ENCODE peak calls at places on chromosomes 12 and 14, in four cellular contexts. One of them, this sample, is unnamed.

GRCh38 chr14:54347044-54347443 is 49.8 kb upstream of the CDKN3 start:
- DNase-seq in fibroblast of lung: no peak
- DNase-seq in right lobe of liver: no peak
- DNase-seq in heart right ventricle: no peak
- DNase-seq in this sample: no peak

GRCh38 chr12:54463484-54463883 is 9.9 kb downstream of the GTSF1 start:
- DNase-seq in fibroblast of lung: peak; percentile 11
- DNase-seq in right lobe of liver: no peak
- DNase-seq in heart right ventricle: no peak
- DNase-seq in this sample: no peak

GRCh38 chr14:22163051-22163450 is 426.0 kb downstream of the DAD1 start:
- DNase-seq in fibroblast of lung: peak; percentile 42
- DNase-seq in right lobe of liver: no peak
- DNase-seq in heart right ventricle: no peak
- DNase-seq in this sample: no peak

GRCh38 chr12:80472912-80473500 is 29.0 kb downstream of the PTPRQ start:
- DNase-seq in fibroblast of lung: peak; percentile 90
- DNase-seq in right lobe of liver: no peak
- DNase-seq in heart right ventricle: no peak
- DNase-seq in this sample: no peak

GRCh38 chr14:74936151-74936550 is 13.1 kb upstream of the RPS6KL1 start:
- DNase-seq in fibroblast of lung: no peak
- DNase-seq in right lobe of liver: no peak
- DNase-seq in heart right ventricle: no peak
- DNase-seq in this sample: no peak

GRCh38 chr12:8629486-8630033 is 16.9 kb upstream of the AICDA start:
- DNase-seq in fibroblast of lung: no peak
- DNase-seq in right lobe of liver: no peak
- DNase-seq in heart right ventricle: no peak
- DNase-seq in this sample: no peak

GRCh38 chr12:83802011-83802410 is 1110.6 kb downstream of the SLC6A15 start:
- DNase-seq in fibroblast of lung: no peak
- DNase-seq in right lobe of liver: no peak
- DNase-seq in heart right ventricle: no peak
- DNase-seq in this sample: no peak

GRCh38 chr14:102893452-102893851 is 29.0 kb upstream of the AMN start:
- DNase-seq in fibroblast of lung: peak; percentile 97
- DNase-seq in right lobe of liver: peak; percentile 92
- DNase-seq in heart right ventricle: peak; percentile 44
- DNase-seq in this sample: no peak

GRCh38 chr12:53952871-53953734 is 1.6 kb upstream of the HOXC12 start:
- DNase-seq in fibroblast of lung: no peak
- DNase-seq in right lobe of liver: no peak
- DNase-seq in heart right ventricle: no peak
- DNase-seq in this sample: no peak

GRCh38 chr14:68522510-68523325 is 270.1 kb downstream of the ZFP36L1 start:
- DNase-seq in fibroblast of lung: peak; percentile 50
- DNase-seq in right lobe of liver: peak; percentile 66
- DNase-seq in heart right ventricle: no peak
- DNase-seq in this sample: no peak

GRCh38 chr12:64826234-64826633 is 1.8 kb downstream of the TBC1D30 start:
- DNase-seq in fibroblast of lung: peak; percentile 60
- DNase-seq in right lobe of liver: peak; percentile 43
- DNase-seq in heart right ventricle: peak; percentile 53
- DNase-seq in this sample: no peak

GRCh38 chr14:23145794-23146422 is 26.9 kb upstream of the CEBPE start:
- DNase-seq in fibroblast of lung: peak; percentile 38
- DNase-seq in right lobe of liver: no peak
- DNase-seq in heart right ventricle: no peak
- DNase-seq in this sample: no peak

GRCh38 chr12:131942671-131943070 is 7.1 kb upstream of the EP400 start:
- DNase-seq in fibroblast of lung: no peak
- DNase-seq in right lobe of liver: no peak
- DNase-seq in heart right ventricle: no peak
- DNase-seq in this sample: no peak

GRCh38 chr12:66044731-66045130 is 85.8 kb downstream of the LLPH start:
- DNase-seq in fibroblast of lung: peak; percentile 52
- DNase-seq in right lobe of liver: no peak
- DNase-seq in heart right ventricle: no peak
- DNase-seq in this sample: no peak

GRCh38 chr14:91398192-91398591 is 19.4 kb downstream of the CCDC88C start:
- DNase-seq in fibroblast of lung: no peak
- DNase-seq in right lobe of liver: no peak
- DNase-seq in heart right ventricle: no peak
- DNase-seq in this sample: no peak
- H3K4me1 ChIP-seq in fibroblast of lung: no peaks in the 10 kb centered on the region
- H3K4me1 ChIP-seq in right lobe of liver: peaks cover 6% of the 10 kb centered on the region
- H3K4me1 ChIP-seq in heart right ventricle: peaks cover 3% of the 10 kb centered on the region
- H3K4me1 ChIP-seq in this sample: no peaks in the 10 kb centered on the region

GRCh38 chr14:105317546-105317945 is 3.0 kb downstream of the PACS2 start:
- DNase-seq in fibroblast of lung: peak; percentile 33
- DNase-seq in right lobe of liver: no peak
- DNase-seq in heart right ventricle: no peak
- DNase-seq in this sample: no peak
- TF ChIP-seq CTCF in fibroblast of lung: peak; percentile 14
- TF ChIP-seq CTCF in right lobe of liver: no peak
- TF ChIP-seq CTCF in heart right ventricle: no peak
- TF ChIP-seq CTCF in this sample: no peak

DNA sequence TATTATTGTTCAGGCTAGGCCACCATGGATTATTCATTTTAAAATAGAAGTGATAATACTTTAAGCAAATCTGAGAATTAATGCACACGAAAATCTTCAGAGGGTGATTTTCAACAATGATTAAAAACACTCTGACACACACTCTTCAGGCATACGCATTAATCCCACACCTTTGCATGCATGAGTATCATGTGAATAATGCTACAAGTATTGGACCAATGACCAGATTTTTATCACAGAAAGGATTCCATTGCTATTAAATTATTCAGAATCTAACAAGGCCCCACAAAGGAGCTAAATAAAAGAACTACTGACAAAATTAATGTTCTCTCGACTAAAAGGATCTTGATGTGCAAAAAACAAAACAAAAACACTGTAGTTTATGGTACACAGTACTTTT is 11.1 kb downstream of the EPS8 start:
- DNase-seq in fibroblast of lung: no peak
- DNase-seq in right lobe of liver: no peak
- DNase-seq in heart right ventricle: no peak
- DNase-seq in this sample: no peak
- H3K4me1 ChIP-seq in fibroblast of lung: peaks cover 19% of the 10 kb centered on the region
- H3K4me1 ChIP-seq in right lobe of liver: peaks cover 7% of the 10 kb centered on the region
- H3K4me1 ChIP-seq in heart right ventricle: no peaks in the 10 kb centered on the region
- H3K4me1 ChIP-seq in this sample: no peaks in the 10 kb centered on the region

DNA sequence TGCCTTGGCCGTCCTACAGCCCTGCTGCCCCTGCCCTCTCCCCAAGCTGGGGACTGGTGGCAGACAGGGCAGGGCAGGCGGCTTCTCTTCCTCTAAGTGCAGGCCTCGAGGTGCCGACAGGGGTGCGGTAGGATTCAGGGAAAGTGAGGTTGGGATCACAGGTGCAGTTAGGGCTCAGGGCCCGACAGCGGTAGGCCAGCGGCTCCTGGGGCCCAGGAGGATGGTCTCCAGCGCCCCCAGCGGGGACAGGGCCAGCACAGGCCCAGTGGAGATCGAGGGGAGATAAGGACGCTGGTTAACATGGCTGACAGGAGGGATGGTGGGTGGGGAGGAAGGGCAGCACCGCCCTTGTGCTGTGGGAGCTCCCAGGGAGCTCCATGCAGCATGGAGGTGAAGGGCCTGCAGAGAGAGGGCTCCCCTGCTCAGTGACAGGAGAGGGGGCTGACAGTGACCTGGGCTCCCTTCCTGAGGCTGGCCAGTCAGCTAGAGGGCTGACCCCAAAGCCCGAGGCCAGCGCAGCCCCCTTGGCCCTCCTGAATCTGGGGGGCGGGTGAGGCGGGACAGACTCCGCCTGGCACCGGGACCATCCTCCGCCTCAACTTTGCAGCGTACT is 860 bp upstream of the CRIP1 start:
- DNase-seq in fibroblast of lung: no peak
- DNase-seq in right lobe of liver: no peak
- DNase-seq in heart right ventricle: peak; percentile 58
- DNase-seq in this sample: no peak
- TF ChIP-seq CTCF in fibroblast of lung: peak; percentile 32
- TF ChIP-seq CTCF in right lobe of liver: peak; percentile 18
- TF ChIP-seq CTCF in heart right ventricle: peak; percentile 41
- TF ChIP-seq CTCF in this sample: peak; percentile 30

DNA sequence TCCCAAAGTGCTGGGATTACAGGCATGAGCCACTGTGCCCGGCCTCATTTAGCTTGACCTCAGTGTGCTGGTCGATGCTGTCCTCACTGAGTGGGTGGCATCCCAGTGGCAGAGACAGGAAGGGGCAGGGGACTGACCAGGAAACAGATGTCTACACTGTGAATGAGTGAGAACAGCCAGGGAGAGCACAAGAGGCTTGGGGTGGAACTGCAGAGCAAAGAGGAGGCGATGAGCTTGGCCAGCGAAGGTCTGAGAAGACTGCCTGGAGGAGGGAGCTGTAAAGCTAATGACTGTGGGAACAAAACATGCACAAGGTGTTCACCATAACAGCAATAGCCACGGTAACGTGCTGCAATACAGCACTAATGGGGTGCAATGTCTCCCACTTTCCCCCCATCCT is 57.2 kb upstream of the BEGAIN start:
- DNase-seq in fibroblast of lung: no peak
- DNase-seq in right lobe of liver: no peak
- DNase-seq in heart right ventricle: no peak
- DNase-seq in this sample: no peak
- H3K4me1 ChIP-seq in fibroblast of lung: peaks cover 3% of the 10 kb centered on the region
- H3K4me1 ChIP-seq in right lobe of liver: peaks cover 33% of the 10 kb centered on the region
- H3K4me1 ChIP-seq in heart right ventricle: no peaks in the 10 kb centered on the region
- H3K4me1 ChIP-seq in this sample: peaks cover 4% of the 10 kb centered on the region

GRCh38 chr12:3662516-3662915 is 90.4 kb downstream of the CRACR2A start:
- DNase-seq in fibroblast of lung: peak; percentile 32
- DNase-seq in right lobe of liver: no peak
- DNase-seq in heart right ventricle: no peak
- DNase-seq in this sample: no peak

GRCh38 chr12:3655331-3655900 is 97.5 kb downstream of the CRACR2A start:
- DNase-seq in fibroblast of lung: peak; percentile 3
- DNase-seq in right lobe of liver: no peak
- DNase-seq in heart right ventricle: no peak
- DNase-seq in this sample: no peak

GRCh38 chr12:3656946-3657622 is 95.8 kb downstream of the CRACR2A start:
- DNase-seq in fibroblast of lung: no peak
- DNase-seq in right lobe of liver: no peak
- DNase-seq in heart right ventricle: no peak
- DNase-seq in this sample: no peak

GRCh38 chr12:3661028-3661427 is 91.9 kb downstream of the CRACR2A start:
- DNase-seq in fibroblast of lung: no peak
- DNase-seq in right lobe of liver: no peak
- DNase-seq in heart right ventricle: no peak
- DNase-seq in this sample: no peak

DNA sequence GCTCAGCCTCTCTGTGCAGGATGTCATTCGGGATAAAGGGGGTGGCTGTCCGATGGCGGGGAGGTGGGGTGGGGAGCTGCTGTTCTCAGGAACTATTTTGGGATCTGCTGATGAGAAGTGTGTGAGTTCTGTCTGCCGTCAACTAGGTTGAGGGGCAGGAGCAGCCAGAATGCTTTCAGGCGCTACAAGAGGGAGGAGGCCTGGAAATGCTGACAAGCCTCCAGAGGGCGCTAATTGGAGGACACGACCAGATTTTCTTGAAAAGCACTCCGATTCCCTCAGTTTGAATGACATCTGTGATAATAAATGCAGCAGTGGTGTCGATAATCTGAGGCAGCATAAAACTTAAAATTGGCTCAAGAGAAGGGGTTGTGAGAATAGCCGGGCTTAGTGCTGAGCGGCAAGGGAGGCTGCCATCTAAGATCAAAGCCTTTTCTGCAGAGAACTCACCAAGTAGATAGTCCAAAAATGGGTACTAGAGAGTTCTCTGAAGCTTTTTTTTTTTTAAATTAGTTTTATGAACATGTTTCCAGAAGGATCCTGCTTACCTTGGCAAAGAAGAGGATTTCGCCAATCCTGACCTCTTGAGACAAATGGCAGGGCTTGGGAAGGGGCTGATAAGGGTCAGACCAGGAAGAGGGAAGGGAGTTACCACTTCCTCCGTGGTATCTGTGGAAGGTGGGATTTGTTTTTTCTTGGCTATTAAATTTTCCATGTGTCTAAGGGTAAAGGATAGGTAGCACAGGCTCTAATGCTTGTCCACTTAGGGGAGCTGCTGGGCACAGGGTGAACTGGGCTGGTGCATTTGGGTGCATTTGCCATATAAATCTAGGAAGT is 94.4 kb downstream of the CRACR2A start:
- DNase-seq in fibroblast of lung: peak; percentile 37
- DNase-seq in right lobe of liver: no peak
- DNase-seq in heart right ventricle: peak; percentile 35
- DNase-seq in this sample: no peak
- TF ChIP-seq CTCF in fibroblast of lung: peak; percentile 59
- TF ChIP-seq CTCF in right lobe of liver: peak; percentile 57
- TF ChIP-seq CTCF in heart right ventricle: peak; percentile 43
- TF ChIP-seq CTCF in this sample: peak; percentile 50

This sample was measured in Peyer's patch.